ENCODE peak calls at places on chromosomes 4 and X, in five cellular contexts. I is activated T-helper 1 cell treated with Interleukin-2 at 50 U/mL for 16 hours; R is H54; W is germinal center; Y is naive thymus-derived CD4-positive, alpha-beta T cell. H is an unnamed sample.

GRCh38 chrX:134773041-134773440 is 114.8 kb upstream of the PLAC1 start:
- DNase-seq in Y (no peak), W (no peak), R (no peak), I (no peak), H (no peak)

GRCh38 chrX:43940811-43941210 is 32.4 kb downstream of the NDP start:
- DNase-seq in I (no peak), W (no peak), R (no peak), Y (no peak), H (no peak)

GRCh38 chr4:76898949-76899640 is 1.2 kb upstream of the SOWAHB start:
- DNase-seq in W (no peak), I (no peak), R (no peak), Y (no peak), H (no peak)

GRCh38 chrX:25016361-25016671 is 551 bp upstream of the ARX start:
- DNase-seq in Y (no peak), R (no peak), W (no peak), I (no peak), H (no peak)

GRCh38 chr4:523601-524000 is 24.6 kb downstream of the PIGG start:
- DNase-seq in I (no peak), W (no peak), R (no peak), Y (no peak), H (no peak)

GRCh38 chr4:84814100-84814750 is 152.3 kb downstream of the WDFY3 start:
- DNase-seq in Y (no peak), W (no peak), I (no peak), R (peak), H (peak)

GRCh38 chr4:1305261-1305711 is 15.6 kb downstream of the MAEA start:
- DNase-seq in Y (no peak), W (no peak), I (no peak), R (no peak), H (no peak)

GRCh38 chr4:140296871-140297570 is 76.4 kb upstream of the SCOC start:
- DNase-seq in Y (no peak), W (no peak), R (no peak), I (no peak), H (no peak)

GRCh38 chr4:71009796-71010588 is 16.5 kb downstream of the DCK start:
- DNase-seq in R (no peak), W (peak), Y (no peak), I (no peak), H (no peak)

GRCh38 chr4:2443986-2444740 is 24.7 kb upstream of the RNF4 start:
- DNase-seq in I (no peak), W (no peak), Y (no peak), R (no peak), H (no peak)

GRCh38 chr4:33649015-33649414 is 2595.3 kb downstream of the ARAP2 start:
- DNase-seq in Y (no peak), I (no peak), R (no peak), W (no peak), H (no peak)

GRCh38 chrX:16589211-16589610 is 60.7 kb upstream of the S100G start:
- DNase-seq in R (no peak), W (no peak), I (no peak), Y (no peak), H (no peak)

GRCh38 chrX:47854474-47854873 is 17.8 kb downstream of the ZNF81 start:
- DNase-seq in I (no peak), W (no peak), R (no peak), Y (no peak), H (no peak)

GRCh38 chrX:23478561-23478960 is 143.9 kb downstream of the PTCHD1 start:
- DNase-seq in R (no peak), I (no peak), Y (no peak), W (no peak), H (no peak)

H was measured in SW 1271.